ENCODE peak calls at places on chromosomes 13 and 19, in five cellular contexts. P, D, R, S and Z are unnamed samples.

GRCh38 chr19:10001899-10002298 is 8.4 kb downstream of the COL5A3 start:
- DNase-seq in D (no peak), P (peak; percentile 59), S (peak; percentile 51), R (peak; percentile 63), Z (no peak)

GRCh38 chr19:6730153-6730804 is 7.1 kb downstream of the GPR108 start:
- DNase-seq in R (peak; percentile 96), D (no peak), S (peak; percentile 96), P (peak; percentile 84), Z (peak; percentile 82)

GRCh38 chr13:69565334-69565733 is 542.3 kb upstream of the ATXN8OS start:
- DNase-seq in P (peak; percentile 54), R (peak; percentile 52), S (peak; percentile 7), D (no peak), Z (no peak)

GRCh38 chr19:17125728-17126677 is 50.4 kb downstream of the MYO9B start:
- DNase-seq in D (peak; percentile 25), S (no peak), P (no peak), R (no peak), Z (no peak)

GRCh38 chr19:55460670-55461258 is 678 bp downstream of the ISOC2 start:
- DNase-seq in R (peak; percentile 84), D (peak; percentile 74), P (peak; percentile 75), S (peak; percentile 93), Z (peak; percentile 92)

GRCh38 chr19:8109890-8110662 is 39.3 kb downstream of the FBN3 start:
- DNase-seq in R (no peak), P (no peak), D (no peak), S (no peak), Z (no peak)

GRCh38 chr19:43610493-43610892 is 1.4 kb upstream of the SRRM5 start:
- DNase-seq in D (peak; percentile 7), P (peak; percentile 20), R (no peak), S (no peak), Z (no peak)

GRCh38 chr19:2475018-2475701 is 767 bp upstream of the GADD45B start:
- DNase-seq in S (peak; percentile 43), D (peak; percentile 48), P (peak; percentile 76), R (no peak), Z (peak; percentile 76)

GRCh38 chr19:821976-822773 is 420 bp upstream of the PLPPR3 start:
- DNase-seq in S (peak; percentile 56), R (no peak), P (no peak), D (no peak), Z (peak; percentile 84)

GRCh38 chr19:44635581-44636438 is 7.9 kb upstream of the PVR start:
- DNase-seq in D (peak; percentile 63), P (no peak), S (no peak), R (no peak), Z (no peak)

GRCh38 chr13:111337206-111337605 is 16.8 kb downstream of the TEX29 start:
- DNase-seq in R (no peak), D (peak; percentile 96), S (no peak), P (no peak), Z (no peak)

GRCh38 chr19:29872224-29872731 is 60.5 kb downstream of the CCNE1 start:
- DNase-seq in R (no peak), P (peak; percentile 45), D (no peak), S (peak; percentile 60), Z (peak; percentile 69)

GRCh38 chr19:16892438-16892837 is 3.6 kb downstream of the F2RL3 start:
- DNase-seq in S (no peak), D (no peak), R (no peak), P (no peak), Z (no peak)

GRCh38 chr13:40181203-40181845 is 485.1 kb downstream of the FOXO1 start:
- DNase-seq in S (peak; percentile 26), P (peak; percentile 42), D (peak; percentile 17), R (peak; percentile 56), Z (no peak)

GRCh38 chr19:4007836-4008539 is 452 bp downstream of the PIAS4 start:
- DNase-seq in R (peak; percentile 18), P (no peak), S (peak; percentile 42), D (no peak), Z (no peak)

GRCh38 chr13:25930655-25931054 is 121.2 kb downstream of the SHISA2 start:
- DNase-seq in P (no peak), D (no peak), R (no peak), S (no peak), Z (no peak)

GRCh38 chr13:101116826-101117225 is 299.5 kb downstream of the NALCN start:
- DNase-seq in D (no peak), R (no peak), S (no peak), P (no peak), Z (no peak)

GRCh38 chr19:15417699-15418098 is 1.1 kb downstream of the AKAP8L start:
- DNase-seq in D (no peak), P (no peak), R (no peak), S (no peak), Z (no peak)

GRCh38 chr13:73740681-73741080 is 393.5 kb downstream of the KLF12 start:
- DNase-seq in R (no peak), D (peak; percentile 10), S (no peak), P (no peak), Z (no peak)

GRCh38 chr19:2811735-2812413 is 7.8 kb upstream of the ZNF554 start:
- DNase-seq in R (no peak), P (no peak), S (no peak), D (no peak), Z (no peak)

GRCh38 chr13:53343345-53343744 is 314.7 kb downstream of the OLFM4 start:
- DNase-seq in S (no peak), P (no peak), D (no peak), R (no peak), Z (peak; percentile 53)

GRCh38 chr19:49148784-49149651 is 6.2 kb downstream of the HRC start:
- DNase-seq in P (peak; percentile 96), D (peak; percentile 86), R (peak; percentile 86), S (peak; percentile 97), Z (peak; percentile 100)

GRCh38 chr19:49149652-49150105 is 5.5 kb downstream of the HRC start:
- DNase-seq in S (peak; percentile 60), R (peak; percentile 76), P (peak; percentile 91), D (peak; percentile 83), Z (no peak)

GRCh38 chr19:49150944-49151243 is 4.3 kb downstream of the HRC start:
- DNase-seq in S (peak; percentile 41), R (no peak), D (no peak), P (no peak), Z (no peak)

GRCh38 chr19:49151339-49152217 is 3.6 kb downstream of the HRC start:
- DNase-seq in S (peak; percentile 93), P (peak; percentile 91), D (peak; percentile 11), R (no peak), Z (peak; percentile 95)

DNA sequence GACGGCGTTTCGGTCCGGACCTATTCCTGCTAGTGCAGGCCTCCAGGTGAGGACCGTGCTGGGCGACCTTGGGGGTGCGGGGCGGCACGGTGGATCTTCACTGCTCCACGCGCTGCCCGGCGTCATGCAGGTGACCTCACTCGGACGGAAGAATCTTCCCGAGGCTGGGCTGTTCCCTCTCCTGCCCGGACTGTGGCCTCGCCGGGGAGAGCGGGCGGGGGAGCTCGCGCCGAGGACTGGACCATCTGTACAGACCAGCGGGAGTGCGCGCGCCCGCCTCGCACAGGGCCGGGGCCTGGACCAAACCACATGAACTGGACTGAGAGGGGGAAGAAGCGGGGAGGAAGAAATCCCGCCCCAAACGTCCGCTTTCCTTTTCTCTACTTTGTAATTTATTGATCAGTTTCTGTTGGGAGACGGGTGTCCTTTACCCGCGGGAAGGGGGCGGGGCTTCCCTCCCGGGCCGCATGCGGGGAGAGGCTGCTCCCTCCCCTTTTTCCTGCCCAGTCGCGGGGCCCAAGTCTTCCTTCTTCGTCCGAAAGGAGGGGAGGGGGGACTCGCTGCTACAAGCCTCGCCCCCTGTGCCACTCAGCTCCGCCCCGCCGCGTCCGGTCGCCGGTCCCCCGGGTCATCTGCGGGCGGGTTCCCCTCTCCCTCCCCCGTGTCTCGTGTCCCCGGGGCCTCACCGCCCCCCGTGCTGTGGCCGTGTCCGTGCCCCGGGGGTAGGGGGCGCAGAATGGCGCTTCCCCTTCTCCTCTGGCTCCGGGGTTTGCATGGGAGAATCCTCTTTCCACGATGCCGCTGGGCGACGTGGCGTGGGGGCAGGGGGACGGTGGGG is 4.9 kb downstream of the HRC start:
- DNase-seq in P (peak; percentile 85), D (peak; percentile 65), S (peak; percentile 89), R (peak; percentile 76), Z (peak; percentile 91)
- TF ChIP-seq MAFK in P (no peak), D (no peak), S (no peak), R (no peak), Z (no peak)

DNA sequence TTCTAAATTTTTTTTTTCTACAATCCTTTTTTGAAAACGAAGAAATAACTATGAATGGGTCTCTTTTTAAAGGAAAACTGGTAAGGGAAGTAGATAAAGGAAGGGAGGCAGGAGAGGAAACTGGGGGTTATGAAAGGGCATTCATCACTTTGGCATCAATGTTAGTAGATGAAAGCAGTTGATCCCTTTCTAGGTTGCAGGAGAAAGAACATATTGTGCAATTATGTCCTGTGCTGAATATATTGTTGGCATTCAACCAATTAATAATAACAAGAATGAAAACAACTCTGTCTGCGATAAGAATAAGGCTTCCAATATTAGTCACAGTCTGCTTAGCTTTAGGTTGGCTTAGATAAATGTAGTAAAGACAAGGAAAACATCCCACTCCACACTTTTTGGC is 796.8 kb upstream of the KLHL1 start:
- DNase-seq in D (no peak), R (no peak), P (no peak), S (no peak), Z (no peak)
- TF ChIP-seq MAFK in D (no peak), R (no peak), P (no peak), S (no peak), Z (no peak)

GRCh38 chr13:98445340-98446233 is 131.3 kb downstream of the STK24 start:
- DNase-seq in P (peak; percentile 51), D (peak; percentile 41), R (peak; percentile 42), S (peak; percentile 78), Z (peak; percentile 64)
- TF ChIP-seq MAFK in P (no peak), D (no peak), R (no peak), S (no peak), Z (no peak)

DNA sequence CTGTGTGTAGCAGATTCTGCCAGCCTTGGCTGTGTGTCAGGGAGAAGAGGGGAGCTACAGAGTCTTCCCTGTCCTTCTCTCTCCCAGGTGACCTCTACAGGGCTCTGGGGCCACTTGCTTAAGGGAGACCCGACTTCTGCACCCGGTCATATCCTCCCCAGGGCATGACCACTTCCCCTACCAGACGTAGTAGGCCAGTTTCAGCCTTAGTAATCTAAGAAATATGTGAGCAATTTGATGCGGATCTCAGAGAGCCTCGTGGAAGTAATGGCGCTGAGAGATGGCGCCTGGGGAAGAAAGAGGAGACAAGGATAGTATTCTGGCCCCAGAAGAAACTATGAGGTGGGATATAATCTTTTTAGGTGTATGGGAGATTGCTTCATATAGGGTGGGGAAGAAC is 41.9 kb downstream of the NFIX start:
- DNase-seq in D (peak; percentile 85), S (no peak), P (peak; percentile 27), R (no peak), Z (no peak)
- TF ChIP-seq MAFK in D (no peak), S (no peak), P (no peak), R (no peak), Z (no peak)

DNA sequence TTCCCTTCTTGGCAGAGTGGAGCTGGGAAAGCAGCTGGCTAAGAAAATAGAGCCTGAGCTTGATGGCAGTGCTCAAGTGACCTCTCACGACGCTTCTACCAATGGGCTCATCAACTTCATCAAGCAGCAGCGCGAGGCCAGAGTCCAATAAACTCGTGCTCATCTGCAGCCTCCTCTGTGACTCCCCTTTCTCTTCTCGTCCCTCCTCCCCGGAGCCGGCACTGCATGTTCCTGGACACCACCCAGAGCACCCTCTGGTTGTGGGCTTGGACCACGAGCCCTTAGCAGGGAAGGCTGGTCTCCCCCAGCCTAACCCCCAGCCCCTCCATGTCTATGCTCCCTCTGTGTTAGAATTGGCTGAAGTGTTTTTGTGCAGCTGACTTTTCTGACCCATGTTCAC is 4.3 kb upstream of the PDCD2L start:
- DNase-seq in R (no peak), P (no peak), D (no peak), S (no peak), Z (no peak)
- TF ChIP-seq MAFK in R (no peak), P (no peak), D (no peak), S (no peak), Z (no peak)